ENCODE peak calls at places on chromosomes 16 and 17, in six cellular contexts. N is left lung; Q is stimulated activated CD8-positive, alpha-beta memory T cell treated with anti-CD3 and anti-CD28 coated beads, Interleukin-4, amount 100 ng/mL, for 1 hour; O is Caco-2; W is retina; G is posterior vena cava. E is an unnamed sample.

GRCh38 chr17:29740017-29740416 is 117.3 kb upstream of the CORO6 start:
- DNase-seq in Q (no peak), W (no peak), N (no peak), O (peak; percentile 57), G (no peak), E (no peak)

GRCh38 chr16:59905131-59905530 is 1171.0 kb upstream of the GOT2 start:
- DNase-seq in G (no peak), W (no peak), Q (no peak), O (no peak), N (no peak), E (no peak)

GRCh38 chr17:60398227-60398959 is 6.5 kb upstream of the USP32 start:
- DNase-seq in W (no peak), N (no peak), Q (no peak), G (no peak), O (no peak), E (no peak)

GRCh38 chr17:68383443-68384321 is 73.6 kb downstream of the WIPI1 start:
- DNase-seq in O (peak; percentile 63), G (no peak), W (no peak), N (peak; percentile 68), Q (no peak), E (peak; percentile 78)

GRCh38 chr16:79265701-79266100 is 334.8 kb downstream of the MAF start:
- DNase-seq in W (no peak), O (no peak), G (no peak), Q (no peak), N (no peak), E (no peak)

GRCh38 chr17:80948961-80949450 is 42.6 kb upstream of the CHMP6 start:
- DNase-seq in N (peak; percentile 29), W (no peak), O (no peak), Q (no peak), G (peak; percentile 79), E (no peak)

GRCh38 chr17:62980842-62981241 is 14.8 kb downstream of the TANC2 start:
- DNase-seq in O (no peak), Q (no peak), G (no peak), N (no peak), W (no peak), E (no peak)

GRCh38 chr17:8125947-8126305 is 2.0 kb upstream of the HES7 start:
- DNase-seq in N (no peak), O (no peak), G (no peak), W (no peak), Q (no peak), E (peak; percentile 48)

GRCh38 chr17:76736349-76737081 is 616 bp downstream of the SRSF2 start:
- DNase-seq in O (peak; percentile 75), G (peak; percentile 95), N (peak; percentile 78), Q (peak; percentile 39), W (peak; percentile 86), E (peak; percentile 87)

GRCh38 chr16:12079411-12079965 is 103.0 kb downstream of the SNX29 start:
- DNase-seq in O (no peak), N (no peak), G (peak; percentile 18), Q (no peak), W (no peak), E (no peak)

GRCh38 chr17:7497228-7497627 is 13.1 kb downstream of the POLR2A start:
- DNase-seq in O (no peak), N (no peak), W (no peak), Q (no peak), G (peak; percentile 74), E (no peak)

GRCh38 chr16:30923554-30924085 is at the start of gene FBXL19:
- DNase-seq in G (peak; percentile 89), W (no peak), Q (no peak), N (peak; percentile 50), O (no peak), E (no peak)

GRCh38 chr17:28570716-28571254 is 539 bp downstream of the PIGS start:
- DNase-seq in O (peak; percentile 67), N (peak; percentile 44), W (peak; percentile 30), G (no peak), Q (no peak), E (peak; percentile 57)

GRCh38 chr16:1991588-1992474 is 2.1 kb downstream of the SYNGR3 start:
- DNase-seq in N (peak; percentile 97), Q (peak; percentile 98), O (peak; percentile 87), W (peak; percentile 83), G (peak; percentile 98), E (peak; percentile 97)

GRCh38 chr16:2983706-2984136 is 3.5 kb upstream of the PKMYT1 start:
- DNase-seq in O (peak; percentile 79), N (peak; percentile 83), Q (peak; percentile 46), W (peak; percentile 96), G (peak; percentile 94), E (peak; percentile 91)

GRCh38 chr17:41464682-41465081 is 2.5 kb downstream of the KRT32 start:
- DNase-seq in G (peak; percentile 83), O (no peak), Q (no peak), N (peak; percentile 72), W (no peak), E (peak; percentile 76)